ENCODE peak calls at places on chromosomes 5 and 9, in five cellular contexts. One of them, this sample, is unnamed.

GRCh38 chr9:74478606-74479005 is 18.5 kb upstream of the RORB start:
- DNase-seq in tibial nerve: no peak
- DNase-seq in MM.1S: no peak
- DNase-seq in astrocyte: no peak
- DNase-seq in GM23338: no peak
- DNase-seq in this sample: no peak

GRCh38 chr9:37350486-37351190 is 71.9 kb upstream of the GRHPR start:
- DNase-seq in astrocyte: peak; percentile 70
- DNase-seq in GM23338: no peak
- DNase-seq in MM.1S: no peak
- DNase-seq in tibial nerve: no peak
- DNase-seq in this sample: no peak

GRCh38 chr5:124235576-124235975 is 510.9 kb downstream of the ZNF608 start:
- DNase-seq in tibial nerve: no peak
- DNase-seq in astrocyte: no peak
- DNase-seq in MM.1S: no peak
- DNase-seq in GM23338: peak; percentile 45
- DNase-seq in this sample: no peak

GRCh38 chr5:64865662-64866061 is 96.9 kb downstream of the CWC27 start:
- DNase-seq in MM.1S: no peak
- DNase-seq in GM23338: no peak
- DNase-seq in astrocyte: no peak
- DNase-seq in tibial nerve: no peak
- DNase-seq in this sample: no peak

GRCh38 chr5:139272471-139273321 is 20.8 kb upstream of the MATR3 start:
- DNase-seq in astrocyte: peak; percentile 47
- DNase-seq in tibial nerve: no peak
- DNase-seq in GM23338: no peak
- DNase-seq in MM.1S: peak; percentile 49
- DNase-seq in this sample: no peak

GRCh38 chr5:107400328-107400727 is 270.4 kb downstream of the EFNA5 start:
- DNase-seq in GM23338: no peak
- DNase-seq in MM.1S: no peak
- DNase-seq in astrocyte: no peak
- DNase-seq in tibial nerve: no peak
- DNase-seq in this sample: no peak

GRCh38 chr5:79560774-79561524 is 47.0 kb upstream of the HOMER1 start:
- DNase-seq in tibial nerve: no peak
- DNase-seq in GM23338: no peak
- DNase-seq in MM.1S: peak; percentile 79
- DNase-seq in astrocyte: peak; percentile 40
- DNase-seq in this sample: peak; percentile 61

GRCh38 chr5:107805166-107805565 is 134.4 kb upstream of the EFNA5 start:
- DNase-seq in MM.1S: no peak
- DNase-seq in astrocyte: no peak
- DNase-seq in tibial nerve: no peak
- DNase-seq in GM23338: no peak
- DNase-seq in this sample: no peak

DNA sequence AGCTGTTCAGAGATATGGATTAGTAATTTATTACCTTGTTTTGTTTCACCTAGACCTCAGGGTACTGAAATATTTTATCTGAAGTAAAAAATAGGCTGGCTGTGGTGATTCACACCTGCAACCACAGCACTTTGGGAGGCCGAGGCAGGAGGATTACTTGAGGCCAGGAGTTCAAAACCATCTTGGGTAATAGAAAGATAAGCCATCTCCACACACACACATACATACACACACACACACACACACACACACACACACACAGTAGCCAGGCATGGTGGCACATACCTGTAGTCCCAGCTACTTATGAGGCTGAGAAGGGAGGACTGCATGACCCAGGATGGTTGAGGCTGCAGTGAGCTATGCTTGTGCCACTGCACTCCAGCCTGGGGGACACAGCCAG is 3.7 kb downstream of the ANXA2R start:
- DNase-seq in tibial nerve: no peak
- DNase-seq in MM.1S: no peak
- DNase-seq in GM23338: no peak
- DNase-seq in astrocyte: no peak
- DNase-seq in this sample: no peak
- H3K4me3 ChIP-seq in tibial nerve: no peak overlapping the region
- H3K4me3 ChIP-seq in MM.1S: no peak overlapping the region
- H3K4me3 ChIP-seq in GM23338: no peak overlapping the region
- H3K4me3 ChIP-seq in astrocyte: no peak overlapping the region
- H3K4me3 ChIP-seq in this sample: no peak overlapping the region

DNA sequence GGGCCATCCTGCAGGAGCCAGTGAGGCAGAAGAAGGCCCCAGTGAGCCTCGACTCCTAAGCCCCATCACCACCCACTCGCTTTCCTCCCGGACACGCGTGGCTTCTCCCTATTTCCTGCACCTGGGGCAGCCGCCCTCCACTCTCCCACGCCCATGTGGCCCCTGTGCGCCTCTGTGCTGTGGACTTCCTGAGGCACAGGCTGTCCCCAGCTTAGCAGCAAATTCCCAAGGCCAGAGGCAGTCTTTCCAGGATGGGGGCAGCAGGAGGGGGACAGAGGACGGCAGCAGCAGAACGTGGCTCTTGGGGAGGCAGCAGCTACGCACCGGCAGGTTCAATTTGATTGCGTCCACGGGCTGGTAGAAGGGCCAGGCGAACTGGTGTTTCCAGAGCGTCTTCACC is 14.9 kb downstream of the BRD3 start:
- DNase-seq in MM.1S: no peak
- DNase-seq in GM23338: no peak
- DNase-seq in astrocyte: no peak
- DNase-seq in tibial nerve: no peak
- DNase-seq in this sample: no peak
- H3K4me3 ChIP-seq in MM.1S: no peak overlapping the region
- H3K4me3 ChIP-seq in GM23338: no peak overlapping the region
- H3K4me3 ChIP-seq in astrocyte: no peak overlapping the region
- H3K4me3 ChIP-seq in tibial nerve: no peak overlapping the region
- H3K4me3 ChIP-seq in this sample: no peak overlapping the region

GRCh38 chr9:105242557-105242956 is 1.9 kb upstream of the SLC44A1 start:
- DNase-seq in MM.1S: no peak
- DNase-seq in tibial nerve: no peak
- DNase-seq in GM23338: no peak
- DNase-seq in astrocyte: no peak
- DNase-seq in this sample: no peak
- H3K4me3 ChIP-seq in MM.1S: peak overlapping the region; percentile 59
- H3K4me3 ChIP-seq in tibial nerve: no peak overlapping the region
- H3K4me3 ChIP-seq in GM23338: peak overlapping the region; percentile 84
- H3K4me3 ChIP-seq in astrocyte: no peak overlapping the region
- H3K4me3 ChIP-seq in this sample: no peak overlapping the region

GRCh38 chr5:61991861-61992260 is 314.1 kb upstream of the KIF2A start:
- DNase-seq in tibial nerve: no peak
- DNase-seq in GM23338: no peak
- DNase-seq in MM.1S: no peak
- DNase-seq in astrocyte: peak; percentile 5
- DNase-seq in this sample: no peak
- H3K4me3 ChIP-seq in tibial nerve: no peak overlapping the region
- H3K4me3 ChIP-seq in GM23338: no peak overlapping the region
- H3K4me3 ChIP-seq in MM.1S: no peak overlapping the region
- H3K4me3 ChIP-seq in astrocyte: no peak overlapping the region
- H3K4me3 ChIP-seq in this sample: no peak overlapping the region

DNA sequence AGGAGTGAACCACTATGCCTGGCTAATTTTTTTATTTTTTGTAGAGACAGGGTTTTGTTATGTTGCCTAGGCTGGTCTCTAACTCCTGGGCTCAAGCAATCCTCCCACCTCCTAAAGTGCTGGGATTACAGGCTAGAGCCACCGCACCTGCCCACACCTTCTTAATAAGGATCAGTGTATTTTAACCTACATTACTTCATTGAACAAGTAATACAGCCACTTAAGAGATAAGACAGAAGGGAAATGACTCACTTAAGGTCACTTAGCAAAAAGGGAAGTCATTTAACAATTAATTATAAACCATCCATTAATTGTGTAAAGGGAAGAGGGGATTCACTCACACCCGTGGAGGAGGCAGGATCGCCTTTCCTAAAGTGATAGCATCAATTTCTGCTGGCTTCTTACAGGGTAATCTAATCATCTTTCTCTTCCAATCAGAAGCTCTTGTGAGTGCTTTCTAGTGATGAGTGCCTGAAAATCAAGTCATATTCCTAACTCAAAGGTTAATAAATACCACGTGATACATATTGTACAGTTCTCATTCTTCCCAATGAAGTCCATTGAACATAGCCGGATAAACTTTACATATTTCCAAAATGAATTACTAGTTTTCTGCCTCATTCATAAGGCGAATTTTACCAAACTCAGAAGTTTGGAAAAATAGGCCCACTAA is 3.5 kb downstream of the FBXW11 start:
- DNase-seq in astrocyte: no peak
- DNase-seq in GM23338: no peak
- DNase-seq in MM.1S: no peak
- DNase-seq in tibial nerve: no peak
- DNase-seq in this sample: peak; percentile 26
- H3K4me3 ChIP-seq in astrocyte: no peak overlapping the region
- H3K4me3 ChIP-seq in GM23338: peak overlapping the region; percentile 93
- H3K4me3 ChIP-seq in MM.1S: no peak overlapping the region
- H3K4me3 ChIP-seq in tibial nerve: no peak overlapping the region
- H3K4me3 ChIP-seq in this sample: no peak overlapping the region

GRCh38 chr5:144511581-144512072 is 341.0 kb downstream of the KCTD16 start:
- DNase-seq in MM.1S: no peak
- DNase-seq in GM23338: no peak
- DNase-seq in tibial nerve: no peak
- DNase-seq in astrocyte: no peak
- DNase-seq in this sample: no peak
- H3K4me3 ChIP-seq in MM.1S: no peak overlapping the region
- H3K4me3 ChIP-seq in GM23338: no peak overlapping the region
- H3K4me3 ChIP-seq in tibial nerve: no peak overlapping the region
- H3K4me3 ChIP-seq in astrocyte: no peak overlapping the region
- H3K4me3 ChIP-seq in this sample: no peak overlapping the region

GRCh38 chr5:127519527-127519926 is 2.1 kb downstream of the PRRC1 start:
- DNase-seq in MM.1S: no peak
- DNase-seq in astrocyte: no peak
- DNase-seq in GM23338: no peak
- DNase-seq in tibial nerve: no peak
- DNase-seq in this sample: no peak
- H3K4me3 ChIP-seq in MM.1S: no peak overlapping the region
- H3K4me3 ChIP-seq in astrocyte: no peak overlapping the region
- H3K4me3 ChIP-seq in GM23338: peak overlapping the region; percentile 98
- H3K4me3 ChIP-seq in tibial nerve: no peak overlapping the region
- H3K4me3 ChIP-seq in this sample: no peak overlapping the region

GRCh38 chr5:78151594-78152271 is 142.8 kb downstream of the AP3B1 start:
- DNase-seq in GM23338: no peak
- DNase-seq in astrocyte: no peak
- DNase-seq in tibial nerve: no peak
- DNase-seq in MM.1S: no peak
- DNase-seq in this sample: no peak

GRCh38 chr5:78162253-78162862 is 132.1 kb downstream of the AP3B1 start:
- DNase-seq in astrocyte: peak; percentile 3
- DNase-seq in GM23338: peak; percentile 63
- DNase-seq in tibial nerve: no peak
- DNase-seq in MM.1S: peak; percentile 18
- DNase-seq in this sample: no peak

GRCh38 chr5:78157001-78157400 is 137.5 kb downstream of the AP3B1 start:
- DNase-seq in tibial nerve: no peak
- DNase-seq in MM.1S: no peak
- DNase-seq in astrocyte: no peak
- DNase-seq in GM23338: peak; percentile 8
- DNase-seq in this sample: no peak
- H3K4me3 ChIP-seq in tibial nerve: no peak overlapping the region
- H3K4me3 ChIP-seq in MM.1S: no peak overlapping the region
- H3K4me3 ChIP-seq in astrocyte: no peak overlapping the region
- H3K4me3 ChIP-seq in GM23338: no peak overlapping the region
- H3K4me3 ChIP-seq in this sample: no peak overlapping the region